ENCODE peak calls at places on chromosomes 13 and 19, in six cellular contexts. One of them, this sample, is unnamed.

GRCh38 chr13:33114146-33114545 is 97.9 kb downstream of the KL start:
- DNase-seq in GM12878: no peak
- DNase-seq in A549: no peak
- DNase-seq in HepG2: no peak
- DNase-seq in K562: no peak
- DNase-seq in H1: no peak
- DNase-seq in this sample: no peak

GRCh38 chr19:42134671-42135070 is 2.4 kb upstream of the POU2F2 start:
- DNase-seq in GM12878: no peak
- DNase-seq in A549: no peak
- DNase-seq in HepG2: no peak
- DNase-seq in K562: no peak
- DNase-seq in H1: no peak
- DNase-seq in this sample: no peak

GRCh38 chr13:97226788-97227627 is 4.9 kb downstream of the MBNL2 start:
- DNase-seq in GM12878: no peak
- DNase-seq in A549: no peak
- DNase-seq in HepG2: no peak
- DNase-seq in K562: no peak
- DNase-seq in H1: no peak
- DNase-seq in this sample: no peak

GRCh38 chr19:991932-992669 is 8.0 kb downstream of the WDR18 start:
- DNase-seq in GM12878: no peak
- DNase-seq in A549: no peak
- DNase-seq in HepG2: no peak
- DNase-seq in K562: no peak
- DNase-seq in H1: no peak
- DNase-seq in this sample: no peak

GRCh38 chr13:28035146-28035782 is 46.8 kb upstream of the URAD start:
- DNase-seq in GM12878: no peak
- DNase-seq in A549: no peak
- DNase-seq in HepG2: no peak
- DNase-seq in K562: no peak
- DNase-seq in H1: no peak
- DNase-seq in this sample: no peak

GRCh38 chr13:63448654-63449053 is 2033.0 kb upstream of the PCDH20 start:
- DNase-seq in GM12878: no peak
- DNase-seq in A549: no peak
- DNase-seq in HepG2: no peak
- DNase-seq in K562: no peak
- DNase-seq in H1: no peak
- DNase-seq in this sample: no peak

GRCh38 chr13:101681834-101682233 is 229.4 kb downstream of the ITGBL1 start:
- DNase-seq in GM12878: no peak
- DNase-seq in A549: no peak
- DNase-seq in HepG2: no peak
- DNase-seq in K562: no peak
- DNase-seq in H1: no peak
- DNase-seq in this sample: no peak

GRCh38 chr19:16899566-16900075 is 10.8 kb downstream of the F2RL3 start:
- DNase-seq in GM12878: no peak
- DNase-seq in A549: peak
- DNase-seq in HepG2: peak
- DNase-seq in K562: peak
- DNase-seq in H1: no peak
- DNase-seq in this sample: peak

GRCh38 chr19:46384396-46384795 is 29.0 kb downstream of the CCDC8 start:
- DNase-seq in GM12878: no peak
- DNase-seq in A549: no peak
- DNase-seq in HepG2: no peak
- DNase-seq in K562: no peak
- DNase-seq in H1: no peak
- DNase-seq in this sample: no peak

GRCh38 chr13:109652536-109652935 is 133.8 kb downstream of the IRS2 start:
- DNase-seq in GM12878: no peak
- DNase-seq in A549: no peak
- DNase-seq in HepG2: no peak
- DNase-seq in K562: no peak
- DNase-seq in H1: no peak
- DNase-seq in this sample: no peak

GRCh38 chr13:86006317-86006716 is 207.1 kb upstream of the SLITRK6 start:
- DNase-seq in GM12878: no peak
- DNase-seq in A549: no peak
- DNase-seq in HepG2: no peak
- DNase-seq in K562: no peak
- DNase-seq in H1: no peak
- DNase-seq in this sample: no peak

GRCh38 chr19:35557539-35558399 is 5.7 kb downstream of the ATP4A start:
- DNase-seq in GM12878: no peak
- DNase-seq in A549: peak
- DNase-seq in HepG2: no peak
- DNase-seq in K562: peak
- DNase-seq in H1: peak
- DNase-seq in this sample: peak

GRCh38 chr13:30581582-30581981 is 36.1 kb upstream of the USPL1 start:
- DNase-seq in GM12878: no peak
- DNase-seq in A549: no peak
- DNase-seq in HepG2: peak
- DNase-seq in K562: no peak
- DNase-seq in H1: no peak
- DNase-seq in this sample: no peak

GRCh38 chr19:46579286-46579944 is 21.7 kb upstream of the CALM3 start:
- DNase-seq in GM12878: no peak
- DNase-seq in A549: peak
- DNase-seq in HepG2: no peak
- DNase-seq in K562: no peak
- DNase-seq in H1: no peak
- DNase-seq in this sample: peak

GRCh38 chr19:42353341-42354015 is 28.0 kb downstream of the MEGF8 start:
- DNase-seq in GM12878: no peak
- DNase-seq in A549: no peak
- DNase-seq in HepG2: no peak
- DNase-seq in K562: no peak
- DNase-seq in H1: no peak
- DNase-seq in this sample: no peak

GRCh38 chr19:47486900-47487299 is 2.9 kb upstream of the KPTN start:
- DNase-seq in GM12878: no peak
- DNase-seq in A549: no peak
- DNase-seq in HepG2: no peak
- DNase-seq in K562: no peak
- DNase-seq in H1: no peak
- DNase-seq in this sample: no peak

GRCh38 chr19:51098366-51099069 is 9.7 kb downstream of the CTU1 start:
- DNase-seq in GM12878: no peak
- DNase-seq in A549: no peak
- DNase-seq in HepG2: no peak
- DNase-seq in K562: no peak
- DNase-seq in H1: no peak
- DNase-seq in this sample: no peak

GRCh38 chr13:114263590-114263989 is 17.8 kb upstream of the UPF3A start:
- DNase-seq in GM12878: peak
- DNase-seq in A549: no peak
- DNase-seq in HepG2: no peak
- DNase-seq in K562: no peak
- DNase-seq in H1: no peak
- DNase-seq in this sample: no peak

GRCh38 chr19:49809155-49809986 is 3.7 kb downstream of the FUZ start:
- DNase-seq in GM12878: no peak
- DNase-seq in A549: peak
- DNase-seq in HepG2: peak
- DNase-seq in K562: no peak
- DNase-seq in H1: no peak
- DNase-seq in this sample: peak

GRCh38 chr13:27192896-27193295 is 21.3 kb upstream of the USP12 start:
- DNase-seq in GM12878: no peak
- DNase-seq in A549: no peak
- DNase-seq in HepG2: no peak
- DNase-seq in K562: no peak
- DNase-seq in H1: no peak
- DNase-seq in this sample: no peak

GRCh38 chr19:30001301-30001700 is 59.3 kb downstream of the URI1 start:
- DNase-seq in GM12878: no peak
- DNase-seq in A549: no peak
- DNase-seq in HepG2: no peak
- DNase-seq in K562: no peak
- DNase-seq in H1: no peak
- DNase-seq in this sample: no peak

GRCh38 chr13:28867564-28867963 is 47.4 kb downstream of the MTUS2 start:
- DNase-seq in GM12878: no peak
- DNase-seq in A549: no peak
- DNase-seq in HepG2: no peak
- DNase-seq in K562: no peak
- DNase-seq in H1: no peak
- DNase-seq in this sample: no peak

GRCh38 chr13:37715606-37716015 is 117.0 kb upstream of the POSTN start:
- DNase-seq in GM12878: no peak
- DNase-seq in A549: no peak
- DNase-seq in HepG2: no peak
- DNase-seq in K562: no peak
- DNase-seq in H1: no peak
- DNase-seq in this sample: no peak

GRCh38 chr19:7993560-7993959 is 11.9 kb downstream of the ELAVL1 start:
- DNase-seq in GM12878: no peak
- DNase-seq in A549: no peak
- DNase-seq in HepG2: no peak
- DNase-seq in K562: no peak
- DNase-seq in H1: no peak
- DNase-seq in this sample: no peak

GRCh38 chr19:3670258-3670795 is 29.9 kb downstream of the PIP5K1C start:
- DNase-seq in GM12878: no peak
- DNase-seq in A549: no peak
- DNase-seq in HepG2: no peak
- DNase-seq in K562: peak
- DNase-seq in H1: no peak
- DNase-seq in this sample: no peak

GRCh38 chr13:25807562-25807961 is 244.3 kb downstream of the SHISA2 start:
- DNase-seq in GM12878: no peak
- DNase-seq in A549: no peak
- DNase-seq in HepG2: no peak
- DNase-seq in K562: no peak
- DNase-seq in H1: no peak
- DNase-seq in this sample: no peak

GRCh38 chr13:97335488-97336134 is 98.4 kb upstream of the RAP2A start:
- DNase-seq in GM12878: no peak
- DNase-seq in A549: no peak
- DNase-seq in HepG2: no peak
- DNase-seq in K562: no peak
- DNase-seq in H1: no peak
- DNase-seq in this sample: no peak

GRCh38 chr13:86080340-86080995 is 281.2 kb upstream of the SLITRK6 start:
- DNase-seq in GM12878: no peak
- DNase-seq in A549: no peak
- DNase-seq in HepG2: no peak
- DNase-seq in K562: no peak
- DNase-seq in H1: no peak
- DNase-seq in this sample: no peak

GRCh38 chr13:100514788-100515409 is 73.7 kb downstream of the GGACT start:
- DNase-seq in GM12878: peak
- DNase-seq in A549: peak
- DNase-seq in HepG2: peak
- DNase-seq in K562: peak
- DNase-seq in H1: no peak
- DNase-seq in this sample: peak

GRCh38 chr19:55283548-55284393 is at the start of gene BRSK1:
- DNase-seq in GM12878: no peak
- DNase-seq in A549: no peak
- DNase-seq in HepG2: no peak
- DNase-seq in K562: peak
- DNase-seq in H1: no peak
- DNase-seq in this sample: peak

GRCh38 chr13:93981578-93981977 is 497.9 kb downstream of the DCT start:
- DNase-seq in GM12878: no peak
- DNase-seq in A549: no peak
- DNase-seq in HepG2: no peak
- DNase-seq in K562: no peak
- DNase-seq in H1: no peak
- DNase-seq in this sample: no peak
- TF ChIP-seq EP300 in GM12878: no peak
- TF ChIP-seq EP300 in A549: no peak
- TF ChIP-seq EP300 in HepG2: no peak
- TF ChIP-seq EP300 in K562: no peak
- TF ChIP-seq EP300 in H1: no peak
- TF ChIP-seq EP300 in this sample: no peak

GRCh38 chr13:39215971-39216370 is 177.7 kb downstream of the NHLRC3 start:
- DNase-seq in GM12878: no peak
- DNase-seq in A549: no peak
- DNase-seq in HepG2: no peak
- DNase-seq in K562: no peak
- DNase-seq in H1: no peak
- DNase-seq in this sample: no peak
- TF ChIP-seq MAX in GM12878: no peak
- TF ChIP-seq MAX in A549: no peak
- TF ChIP-seq MAX in HepG2: no peak
- TF ChIP-seq MAX in K562: no peak
- TF ChIP-seq MAX in H1: no peak
- TF ChIP-seq MAX in this sample: no peak

DNA sequence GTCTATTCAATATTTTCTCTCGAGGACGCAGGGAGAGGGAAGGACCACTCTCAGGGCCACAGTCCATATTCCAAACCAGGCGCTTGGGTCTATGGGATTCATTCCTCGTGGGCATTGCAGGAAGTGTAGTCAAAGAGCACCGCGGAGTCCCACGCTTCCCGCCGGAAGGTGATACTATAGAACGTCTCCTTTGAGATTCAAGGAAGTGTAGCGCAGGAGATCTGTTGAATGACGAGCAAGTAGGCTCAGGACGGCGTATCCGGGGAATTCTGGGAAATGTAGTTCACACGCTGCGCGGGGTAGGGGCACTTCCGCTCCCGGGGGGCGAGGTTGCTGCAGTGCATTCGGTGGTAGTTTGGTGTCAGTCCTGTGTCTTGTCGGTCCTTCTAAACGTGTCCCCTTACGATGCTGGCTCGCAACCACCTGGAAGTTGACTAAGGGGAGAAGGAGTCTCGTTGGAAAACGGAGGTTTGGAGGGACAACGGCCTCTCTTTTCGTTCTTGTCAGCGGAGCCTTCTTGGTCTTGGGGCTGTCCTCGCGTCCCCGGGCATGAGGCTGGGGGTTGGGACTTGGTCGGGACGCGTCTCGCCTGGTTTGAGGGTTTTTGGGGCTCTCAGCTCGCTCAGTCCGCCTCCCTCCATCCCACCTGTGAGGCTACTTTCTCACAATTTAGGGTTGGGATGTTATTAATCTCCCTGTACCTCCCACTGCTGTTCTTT is at the start of gene ZNF284:
- DNase-seq in GM12878: peak
- DNase-seq in A549: peak
- DNase-seq in HepG2: peak
- DNase-seq in K562: peak
- DNase-seq in H1: peak
- DNase-seq in this sample: peak
- TF ChIP-seq EP300 in GM12878: no peak
- TF ChIP-seq EP300 in A549: no peak
- TF ChIP-seq EP300 in HepG2: no peak
- TF ChIP-seq EP300 in K562: no peak
- TF ChIP-seq EP300 in H1: no peak
- TF ChIP-seq EP300 in this sample: no peak

DNA sequence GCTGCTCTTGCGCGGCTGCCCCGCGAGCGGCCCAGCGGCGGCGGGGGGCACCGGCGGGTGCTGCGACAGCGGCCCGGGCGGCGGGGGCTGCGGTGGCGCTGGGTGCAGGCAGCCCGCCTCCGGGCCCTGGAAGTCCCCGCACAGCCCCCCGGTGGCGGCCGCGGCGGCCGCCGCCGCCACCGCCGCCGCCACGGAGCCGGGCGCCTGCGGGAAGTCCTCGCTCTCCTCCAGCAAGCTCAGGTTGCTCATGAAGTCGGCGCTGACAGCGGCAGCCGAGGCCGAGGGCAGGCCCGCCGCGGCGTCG is 735 bp downstream of the FOXO1 start:
- DNase-seq in GM12878: no peak
- DNase-seq in A549: peak
- DNase-seq in HepG2: no peak
- DNase-seq in K562: peak
- DNase-seq in H1: no peak
- DNase-seq in this sample: peak
- TF ChIP-seq MAX in GM12878: no peak
- TF ChIP-seq MAX in A549: no peak
- TF ChIP-seq MAX in HepG2: peak
- TF ChIP-seq MAX in K562: no peak
- TF ChIP-seq MAX in H1: no peak
- TF ChIP-seq MAX in this sample: no peak

This sample was measured in SK-N-SH.